ENCODE peak calls at places on chromosomes 3 and 15, in four cellular contexts. One of them, this sample, is unnamed. For H3K36me3, the result is how much of the 10 kb centered on the place peaks cover.

GRCh38 chr3:110419571-110419970 is 652.0 kb upstream of the NECTIN3 start:
- DNase-seq in hepatocyte: no peak
- DNase-seq in body of pancreas: no peak
- DNase-seq in PC-9: no peak
- DNase-seq in this sample: no peak

GRCh38 chr15:101500865-101501551 is 11.5 kb upstream of the PCSK6 start:
- DNase-seq in body of pancreas: no peak
- DNase-seq in PC-9: no peak
- DNase-seq in hepatocyte: peak
- DNase-seq in this sample: peak

GRCh38 chr15:73296621-73297353 is 72.0 kb downstream of the HCN4 start:
- DNase-seq in body of pancreas: no peak
- DNase-seq in hepatocyte: no peak
- DNase-seq in PC-9: no peak
- DNase-seq in this sample: no peak

GRCh38 chr15:43977072-43977884 is 150.5 kb downstream of the WDR76 start:
- DNase-seq in hepatocyte: no peak
- DNase-seq in body of pancreas: no peak
- DNase-seq in PC-9: peak
- DNase-seq in this sample: no peak

GRCh38 chr15:83567318-83567717 is 86.6 kb upstream of the ADAMTSL3 start:
- DNase-seq in hepatocyte: no peak
- DNase-seq in body of pancreas: no peak
- DNase-seq in PC-9: no peak
- DNase-seq in this sample: no peak

GRCh38 chr3:186857743-186858142 is 15.2 kb downstream of the ADIPOQ start:
- DNase-seq in hepatocyte: no peak
- DNase-seq in PC-9: no peak
- DNase-seq in body of pancreas: no peak
- DNase-seq in this sample: no peak

GRCh38 chr15:45642203-45642932 is 7.5 kb downstream of the SQOR start:
- DNase-seq in body of pancreas: no peak
- DNase-seq in PC-9: peak
- DNase-seq in hepatocyte: no peak
- DNase-seq in this sample: no peak

GRCh38 chr15:63238181-63238580 is 39.2 kb upstream of the APH1B start:
- DNase-seq in hepatocyte: no peak
- DNase-seq in body of pancreas: no peak
- DNase-seq in PC-9: no peak
- DNase-seq in this sample: no peak

GRCh38 chr3:164897335-164897734 is 181.0 kb downstream of the SI start:
- DNase-seq in hepatocyte: no peak
- DNase-seq in body of pancreas: no peak
- DNase-seq in PC-9: no peak
- DNase-seq in this sample: no peak

GRCh38 chr3:134709563-134710312 is 58.9 kb upstream of the KY start:
- DNase-seq in hepatocyte: no peak
- DNase-seq in body of pancreas: no peak
- DNase-seq in PC-9: no peak
- DNase-seq in this sample: no peak

GRCh38 chr3:58471025-58471887 is 20.6 kb upstream of the KCTD6 start:
- DNase-seq in hepatocyte: peak
- DNase-seq in body of pancreas: peak
- DNase-seq in PC-9: peak
- DNase-seq in this sample: no peak

GRCh38 chr15:43523646-43524045 is 6.2 kb downstream of the MAP1A start:
- DNase-seq in hepatocyte: no peak
- DNase-seq in PC-9: no peak
- DNase-seq in body of pancreas: no peak
- DNase-seq in this sample: no peak

GRCh38 chr3:194395767-194396527 is 3.1 kb downstream of the GP5 start:
- DNase-seq in hepatocyte: peak
- DNase-seq in body of pancreas: no peak
- DNase-seq in PC-9: no peak
- DNase-seq in this sample: peak

GRCh38 chr3:106522397-106522796 is 653.6 kb upstream of the CBLB start:
- DNase-seq in hepatocyte: peak
- DNase-seq in PC-9: no peak
- DNase-seq in body of pancreas: peak
- DNase-seq in this sample: no peak

GRCh38 chr3:171377859-171378258 is 82.3 kb downstream of the TNIK start:
- DNase-seq in body of pancreas: no peak
- DNase-seq in hepatocyte: no peak
- DNase-seq in PC-9: no peak
- DNase-seq in this sample: no peak

GRCh38 chr3:160601288-160601687 is 35.9 kb upstream of the KPNA4 start:
- DNase-seq in hepatocyte: no peak
- DNase-seq in body of pancreas: no peak
- DNase-seq in PC-9: no peak
- DNase-seq in this sample: no peak

GRCh38 chr3:72724070-72724469 is 124.2 kb downstream of the SHQ1 start:
- DNase-seq in PC-9: peak
- DNase-seq in body of pancreas: no peak
- DNase-seq in hepatocyte: no peak
- DNase-seq in this sample: no peak

GRCh38 chr3:115498898-115499297 is 124.4 kb upstream of the GAP43 start:
- DNase-seq in hepatocyte: no peak
- DNase-seq in PC-9: no peak
- DNase-seq in body of pancreas: no peak
- DNase-seq in this sample: no peak

GRCh38 chr3:49358217-49358883 is at the start of gene GPX1:
- DNase-seq in PC-9: peak
- DNase-seq in body of pancreas: peak
- DNase-seq in hepatocyte: peak
- DNase-seq in this sample: peak

GRCh38 chr15:99502182-99502581 is 63.6 kb upstream of the MEF2A start:
- DNase-seq in body of pancreas: no peak
- DNase-seq in hepatocyte: no peak
- DNase-seq in PC-9: no peak
- DNase-seq in this sample: no peak
- TF ChIP-seq CTCF in body of pancreas: no peak
- TF ChIP-seq CTCF in hepatocyte: no peak
- TF ChIP-seq CTCF in PC-9: no peak
- TF ChIP-seq CTCF in this sample: no peak

GRCh38 chr15:55977225-55977624 is 16.2 kb downstream of the NEDD4 start:
- DNase-seq in body of pancreas: no peak
- DNase-seq in hepatocyte: no peak
- DNase-seq in PC-9: no peak
- DNase-seq in this sample: no peak
- H3K4me3 ChIP-seq in body of pancreas: no peak
- H3K4me3 ChIP-seq in hepatocyte: no peak
- H3K4me3 ChIP-seq in PC-9: no peak
- H3K4me3 ChIP-seq in this sample: no peak

DNA sequence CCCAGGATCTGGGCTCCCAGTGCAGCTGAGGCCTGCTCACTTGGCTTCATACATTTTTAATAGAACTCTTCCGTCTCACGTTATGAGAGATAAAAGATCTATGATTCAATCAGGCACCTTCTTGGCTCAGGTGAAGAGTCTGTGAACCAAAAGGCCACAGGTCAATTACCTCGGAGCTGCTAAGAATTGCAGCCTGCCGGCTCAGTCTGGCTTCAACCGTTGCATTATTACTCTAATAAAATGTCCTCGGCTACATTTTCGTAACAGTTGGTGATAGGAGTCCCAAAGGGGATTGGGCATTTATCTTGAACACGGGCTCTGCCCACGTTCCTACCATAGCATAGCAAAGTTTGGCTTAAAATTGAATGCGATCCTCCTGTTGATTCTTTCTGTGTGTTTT is 176.3 kb downstream of the SLCO3A1 start:
- DNase-seq in body of pancreas: no peak
- DNase-seq in PC-9: no peak
- DNase-seq in hepatocyte: no peak
- DNase-seq in this sample: no peak
- H3K36me3 ChIP-seq in body of pancreas: under half
- H3K36me3 ChIP-seq in PC-9: under half
- H3K36me3 ChIP-seq in hepatocyte: under half
- H3K36me3 ChIP-seq in this sample: under half

GRCh38 chr15:71141572-71141971 is 26.3 kb downstream of the THSD4 start:
- DNase-seq in PC-9: no peak
- DNase-seq in body of pancreas: no peak
- DNase-seq in hepatocyte: no peak
- DNase-seq in this sample: no peak

GRCh38 chr15:71145648-71146047 is 30.4 kb downstream of the THSD4 start:
- DNase-seq in body of pancreas: no peak
- DNase-seq in PC-9: no peak
- DNase-seq in hepatocyte: no peak
- DNase-seq in this sample: no peak

GRCh38 chr15:71143373-71144310 is 28.4 kb downstream of the THSD4 start:
- DNase-seq in PC-9: no peak
- DNase-seq in hepatocyte: no peak
- DNase-seq in body of pancreas: no peak
- DNase-seq in this sample: no peak

GRCh38 chr15:71139264-71139663 is 24.0 kb downstream of the THSD4 start:
- DNase-seq in hepatocyte: no peak
- DNase-seq in body of pancreas: no peak
- DNase-seq in PC-9: no peak
- DNase-seq in this sample: no peak

DNA sequence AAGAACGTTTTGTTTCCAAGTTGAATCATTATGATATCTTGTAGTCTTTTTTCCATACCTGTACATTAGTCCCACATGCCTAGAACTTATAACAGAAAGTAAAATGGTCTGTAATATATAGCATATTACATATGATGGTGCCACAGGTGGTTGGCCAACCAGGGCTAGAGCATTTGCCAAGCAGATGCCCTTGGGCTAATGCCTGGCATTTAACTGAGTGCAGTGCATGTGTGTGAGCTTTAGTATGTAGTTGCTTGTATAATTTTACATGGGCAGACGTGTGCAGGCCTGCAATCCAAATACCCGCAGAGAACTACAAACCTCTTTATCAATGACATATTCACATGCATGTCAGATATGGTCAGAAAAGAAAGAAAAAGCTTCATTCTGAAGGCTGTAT is 27.5 kb downstream of the THSD4 start:
- DNase-seq in PC-9: no peak
- DNase-seq in body of pancreas: no peak
- DNase-seq in hepatocyte: no peak
- DNase-seq in this sample: no peak
- TF ChIP-seq CTCF in PC-9: no peak
- TF ChIP-seq CTCF in body of pancreas: no peak
- TF ChIP-seq CTCF in hepatocyte: no peak
- TF ChIP-seq CTCF in this sample: no peak

GRCh38 chr3:61563614-61564404 is 2.4 kb downstream of the PTPRG start:
- DNase-seq in hepatocyte: peak
- DNase-seq in PC-9: no peak
- DNase-seq in body of pancreas: peak
- DNase-seq in this sample: no peak

GRCh38 chr3:61562810-61563613 is 1.6 kb downstream of the PTPRG start:
- DNase-seq in PC-9: no peak
- DNase-seq in body of pancreas: peak
- DNase-seq in hepatocyte: peak
- DNase-seq in this sample: peak

GRCh38 chr3:61565569-61565968 is 4.2 kb downstream of the PTPRG start:
- DNase-seq in hepatocyte: no peak
- DNase-seq in body of pancreas: no peak
- DNase-seq in PC-9: no peak
- DNase-seq in this sample: no peak

GRCh38 chr3:61562042-61562809 is 855 bp downstream of the PTPRG start:
- DNase-seq in body of pancreas: peak
- DNase-seq in PC-9: no peak
- DNase-seq in hepatocyte: peak
- DNase-seq in this sample: peak

DNA sequence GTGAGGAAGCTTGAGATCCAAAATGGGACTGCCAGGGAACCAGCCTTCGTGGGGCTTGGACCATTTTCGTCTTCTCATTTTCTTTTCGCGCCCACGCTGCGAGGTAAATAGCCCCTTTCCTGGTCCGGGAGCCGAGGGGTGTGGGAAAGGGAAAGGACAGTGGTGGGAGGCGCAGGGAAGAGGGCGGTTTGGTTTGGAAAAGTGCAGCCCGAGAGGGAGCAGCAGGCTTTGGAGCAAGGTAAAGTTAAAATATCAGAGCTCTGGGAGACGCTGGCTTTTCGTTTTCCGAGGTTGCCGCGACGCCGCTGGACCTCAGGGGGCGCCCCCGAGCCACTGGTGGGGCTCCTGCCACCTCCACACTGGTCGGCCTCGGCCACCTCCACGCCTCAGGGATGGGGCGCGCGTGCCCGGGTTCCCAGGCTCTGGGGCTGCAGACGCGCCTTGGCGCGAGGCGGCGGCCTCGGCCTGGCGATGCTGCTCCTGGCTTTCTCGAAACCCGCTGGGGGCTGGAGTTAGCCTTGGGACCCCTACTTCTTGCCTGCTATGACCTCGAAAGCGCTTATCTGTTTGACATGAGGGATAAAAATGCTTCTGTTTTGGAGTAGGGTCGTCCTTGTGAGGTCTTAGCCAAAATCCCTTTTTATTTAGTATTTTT is 3.2 kb downstream of the PTPRG start:
- DNase-seq in PC-9: no peak
- DNase-seq in body of pancreas: peak
- DNase-seq in hepatocyte: peak
- DNase-seq in this sample: peak
- H3K4me3 ChIP-seq in PC-9: no peak
- H3K4me3 ChIP-seq in body of pancreas: no peak
- H3K4me3 ChIP-seq in hepatocyte: peak
- H3K4me3 ChIP-seq in this sample: no peak

This sample was measured in mucosa of descending colon.